ENCODE peak calls at places on chromosomes 5 and 9, in eight cellular contexts. W, X, P, H, E, L, S and A are unnamed samples.

GRCh38 chr5:78008356-78008967 is 232.3 kb upstream of the TBCA start:
- DNase-seq in W (no peak), X (no peak), P (peak), H (no peak), E (no peak), L (no peak), S (no peak), A (peak)

GRCh38 chr9:124132671-124133147 is 121.1 kb downstream of the LHX2 start:
- DNase-seq in W (peak), X (no peak), P (no peak), H (no peak), E (no peak), L (no peak), S (no peak), A (no peak)

GRCh38 chr9:113621309-113621791 is 157.8 kb downstream of the RGS3 start:
- DNase-seq in W (peak), X (no peak), P (no peak), H (peak), E (peak), L (no peak), S (peak), A (no peak)

GRCh38 chr5:95029569-95030366 is 255.1 kb downstream of the MCTP1 start:
- DNase-seq in W (no peak), X (no peak), P (no peak), H (no peak), E (no peak), L (no peak), S (no peak), A (no peak)

GRCh38 chr5:13477118-13477737 is 467.3 kb downstream of the DNAH5 start:
- DNase-seq in W (no peak), X (no peak), P (no peak), H (no peak), E (no peak), L (no peak), S (no peak), A (no peak)

GRCh38 chr5:141867139-141867538 is 11.1 kb downstream of the PCDH1 start:
- DNase-seq in W (peak), X (no peak), P (no peak), H (peak), E (no peak), L (no peak), S (no peak), A (no peak)

GRCh38 chr9:130833324-130833990 is 1.6 kb upstream of the ABL1 start:
- DNase-seq in W (no peak), X (no peak), P (no peak), H (no peak), E (no peak), L (no peak), S (no peak), A (no peak)

GRCh38 chr9:120867676-120868338 is 9.2 kb downstream of the PHF19 start:
- DNase-seq in W (no peak), X (no peak), P (no peak), H (no peak), E (no peak), L (no peak), S (no peak), A (no peak)

GRCh38 chr5:163649522-163649921 is 144.1 kb downstream of the MAT2B start:
- DNase-seq in W (no peak), X (no peak), P (no peak), H (no peak), E (no peak), L (no peak), S (no peak), A (no peak)

GRCh38 chr5:14268236-14268701 is 125.1 kb downstream of the TRIO start:
- DNase-seq in W (no peak), X (peak), P (no peak), H (no peak), E (peak), L (no peak), S (no peak), A (no peak)

GRCh38 chr9:10059044-10059443 is 553.8 kb downstream of the PTPRD start:
- DNase-seq in W (no peak), X (no peak), P (no peak), H (no peak), E (no peak), L (no peak), S (no peak), A (no peak)

GRCh38 chr9:114387678-114388431 is at the start of gene AKNA:
- DNase-seq in W (peak), X (peak), P (peak), H (peak), E (peak), L (peak), S (peak), A (peak)

GRCh38 chr5:116495786-116496185 is 78.8 kb downstream of the SEMA6A start:
- DNase-seq in W (no peak), X (peak), P (no peak), H (no peak), E (no peak), L (no peak), S (no peak), A (no peak)

GRCh38 chr5:55427157-55427556 is 107.6 kb downstream of the PLPP1 start:
- DNase-seq in W (peak), X (no peak), P (no peak), H (no peak), E (no peak), L (no peak), S (no peak), A (no peak)

GRCh38 chr5:45507174-45507573 is 189.0 kb downstream of the HCN1 start:
- DNase-seq in W (no peak), X (no peak), P (peak), H (no peak), E (no peak), L (no peak), S (no peak), A (no peak)

GRCh38 chr9:132268725-132269352 is 85.9 kb downstream of the SETX start:
- DNase-seq in W (peak), X (no peak), P (peak), H (peak), E (peak), L (no peak), S (peak), A (peak)

GRCh38 chr9:95462419-95463121 is 54.2 kb downstream of the PTCH1 start:
- DNase-seq in W (peak), X (no peak), P (peak), H (peak), E (peak), L (no peak), S (peak), A (peak)

GRCh38 chr5:129506092-129506491 is 46.0 kb downstream of the ADAMTS19 start:
- DNase-seq in W (no peak), X (no peak), P (no peak), H (no peak), E (no peak), L (no peak), S (no peak), A (no peak)

GRCh38 chr5:18985397-18985796 is 1002.6 kb downstream of the CDH18 start:
- DNase-seq in W (no peak), X (no peak), P (no peak), H (no peak), E (no peak), L (no peak), S (no peak), A (no peak)

GRCh38 chr5:176543428-176544182 is 5.5 kb upstream of the CDHR2 start:
- DNase-seq in W (peak), X (peak), P (peak), H (peak), E (peak), L (peak), S (no peak), A (no peak)

GRCh38 chr5:150740992-150741391 is 17.8 kb downstream of the DCTN4 start:
- DNase-seq in W (no peak), X (no peak), P (no peak), H (no peak), E (no peak), L (no peak), S (no peak), A (no peak)

GRCh38 chr5:73318308-73318719 is 130.3 kb downstream of the FOXD1 start:
- DNase-seq in W (no peak), X (no peak), P (no peak), H (no peak), E (no peak), L (no peak), S (no peak), A (no peak)

GRCh38 chr5:163458778-163459405 is 1.0 kb downstream of the NUDCD2 start:
- DNase-seq in W (no peak), X (no peak), P (no peak), H (no peak), E (no peak), L (no peak), S (no peak), A (no peak)

DNA sequence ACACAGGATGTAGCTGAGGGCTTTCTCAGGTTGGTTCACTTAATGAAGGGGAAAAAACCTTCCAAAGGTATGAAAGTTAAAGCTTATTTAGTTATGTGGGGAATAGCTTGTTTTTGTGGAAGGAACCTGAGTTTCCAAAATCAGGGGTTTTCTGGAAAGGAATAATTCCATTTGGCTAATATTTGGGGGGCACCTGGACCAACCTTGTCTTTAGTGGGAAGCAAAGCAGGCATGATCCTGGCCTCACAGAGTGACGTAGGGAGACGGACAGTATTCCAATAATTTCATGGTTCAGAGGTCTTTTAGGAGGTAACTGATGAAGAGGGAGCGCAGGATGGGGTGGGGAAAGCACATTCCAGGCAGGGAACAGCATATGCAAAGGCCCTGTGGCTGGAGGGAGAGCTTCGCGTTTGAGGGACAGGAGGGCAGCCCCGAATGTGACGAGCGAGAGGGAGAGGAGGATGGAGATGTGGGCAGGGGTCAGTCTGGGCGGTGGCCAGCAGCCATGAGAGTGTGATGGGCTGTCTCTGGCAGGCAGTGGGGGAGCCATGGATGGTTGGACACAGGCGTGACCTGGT is 165.1 kb upstream of the IER5L start:
- DNase-seq in W (no peak), X (peak), P (no peak), H (no peak), E (no peak), L (no peak), S (no peak), A (no peak)
- H3K27ac ChIP-seq in W (peak), X (peak), P (peak), H (peak), E (peak), L (peak), S (no peak), A (peak)

DNA sequence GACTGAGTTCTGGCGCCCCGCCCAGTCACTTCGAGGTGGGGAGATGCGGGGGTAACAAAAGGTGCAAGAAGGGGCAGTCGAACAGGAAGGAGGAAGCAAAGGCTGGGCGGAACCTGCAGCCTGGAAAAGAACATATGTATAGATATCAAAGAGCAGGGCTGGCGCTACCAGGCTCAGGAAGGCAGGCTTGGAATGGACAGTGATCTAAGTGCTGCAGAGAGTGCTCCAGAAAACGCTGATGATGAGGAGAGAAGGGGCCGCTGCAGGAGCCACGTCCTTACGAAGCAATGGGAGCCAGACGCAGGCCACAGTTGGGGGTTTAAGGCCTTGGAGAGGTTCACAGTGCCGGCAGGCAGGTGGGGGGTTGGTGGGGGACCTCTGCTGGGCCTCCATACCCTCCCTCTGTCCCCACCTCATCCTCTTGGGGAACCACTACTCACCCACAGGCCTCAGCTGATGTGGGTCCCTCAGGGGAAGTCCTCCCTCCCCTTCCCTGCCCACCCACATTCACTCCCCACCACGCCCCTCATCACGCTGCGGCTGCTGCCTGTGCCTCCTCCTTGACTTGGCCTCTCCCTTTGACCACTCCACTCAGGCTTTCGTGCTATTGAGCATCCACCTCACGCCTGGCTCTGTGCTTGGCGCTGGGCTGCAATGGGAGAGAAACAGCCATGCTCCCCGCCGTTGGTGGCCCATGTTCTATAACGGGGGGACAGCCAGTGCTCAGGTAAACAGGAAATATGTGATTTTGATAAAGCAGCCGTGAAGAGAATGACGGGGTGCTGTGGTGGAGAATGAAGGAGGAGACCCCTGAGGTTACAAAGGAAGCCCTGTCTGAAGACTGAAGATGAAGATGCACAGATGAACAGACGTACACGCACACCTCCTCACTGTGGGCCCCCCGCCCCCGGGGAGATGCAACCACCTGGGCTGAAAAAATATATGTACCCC is 40.5 kb upstream of the RPL26L1 start:
- DNase-seq in W (no peak), X (no peak), P (no peak), H (peak), E (no peak), L (no peak), S (no peak), A (no peak)
- H3K27ac ChIP-seq in W (no peak), X (no peak), P (no peak), H (no peak), E (no peak), L (no peak), S (peak), A (no peak)

DNA sequence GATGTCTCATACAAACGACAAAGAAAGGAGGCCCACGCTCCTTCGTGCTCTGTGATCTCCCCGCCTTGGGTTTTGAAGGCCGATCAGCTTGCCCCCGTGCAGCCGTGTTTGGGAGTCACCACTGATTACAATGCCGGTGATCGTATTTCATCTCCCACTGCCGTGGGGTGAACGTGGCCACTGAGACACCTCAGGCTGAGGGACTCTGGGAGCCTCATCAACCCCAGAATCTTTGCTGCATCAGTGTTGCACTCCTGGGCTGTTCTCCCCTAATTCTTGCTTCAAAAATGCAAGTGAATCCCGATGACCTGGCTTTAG is 194.2 kb downstream of the HSPA4 start:
- DNase-seq in W (no peak), X (no peak), P (no peak), H (no peak), E (no peak), L (no peak), S (no peak), A (no peak)
- H3K27ac ChIP-seq in W (no peak), X (no peak), P (no peak), H (no peak), E (no peak), L (no peak), S (no peak), A (no peak)

DNA sequence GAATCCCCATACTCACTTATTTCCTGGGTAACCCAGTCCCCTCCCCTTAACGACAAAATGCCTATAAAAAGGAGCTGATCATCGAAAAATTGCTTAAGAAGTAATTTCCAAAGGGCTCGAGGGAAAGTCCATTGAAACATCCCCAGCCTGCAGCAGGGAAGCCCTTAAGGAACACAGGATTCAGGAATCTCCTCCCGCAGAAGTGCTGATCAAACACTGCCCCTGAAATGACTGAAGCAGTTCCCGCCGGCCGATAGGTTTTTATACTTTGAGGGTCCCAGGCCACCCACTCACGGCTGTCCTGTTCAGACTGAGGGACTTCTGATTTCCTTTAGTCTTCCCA is 620 bp upstream of the ZNF79 start:
- DNase-seq in W (no peak), X (no peak), P (no peak), H (no peak), E (no peak), L (no peak), S (no peak), A (no peak)
- H3K27ac ChIP-seq in W (peak), X (peak), P (peak), H (peak), E (peak), L (peak), S (peak), A (peak)